ENCODE peak calls at places on chromosomes 11 and 22, in six cellular contexts. B is activated T-helper 9 cell treated with anti-CD3 and anti-CD28 coated beads, Interleukin-2, amount 50 U/mL, for 16 hours; T is coronary artery; K is fibroblast of mammary gland; J is NCI-H2081; N is head of caudate nucleus. D is an unnamed sample.

GRCh38 chr22:41873391-41873790 is 40.5 kb downstream of the SREBF2 start:
- DNase-seq in B (no peak), T (no peak), K (no peak), J (no peak), N (no peak), D (no peak)

GRCh38 chr11:17865765-17866428 is 131.3 kb downstream of the KCNC1 start:
- DNase-seq in B (no peak), T (no peak), K (peak; percentile 30), J (no peak), N (no peak), D (no peak)

GRCh38 chr22:39290724-39291161 is 28.7 kb downstream of the RPL3 start:
- DNase-seq in B (no peak), T (no peak), K (peak; percentile 59), J (no peak), N (no peak), D (peak; percentile 58)

GRCh38 chr11:103055174-103055890 is 36.6 kb downstream of the DCUN1D5 start:
- DNase-seq in B (no peak), T (no peak), K (peak; percentile 71), J (peak; percentile 40), N (peak; percentile 45), D (peak; percentile 52)

GRCh38 chr22:27573992-27574391 is 227.6 kb downstream of the MN1 start:
- DNase-seq in B (no peak), T (no peak), K (no peak), J (no peak), N (no peak), D (no peak)

GRCh38 chr11:77589181-77589520 is 602 bp upstream of the AQP11 start:
- DNase-seq in B (no peak), T (no peak), K (no peak), J (no peak), N (no peak), D (no peak)

GRCh38 chr11:100932474-100933100 is 197.0 kb downstream of the PGR start:
- DNase-seq in B (no peak), T (no peak), K (peak; percentile 57), J (peak; percentile 18), N (no peak), D (peak; percentile 56)

GRCh38 chr22:31253949-31254348 is 38.3 kb downstream of the PIK3IP1 start:
- DNase-seq in B (no peak), T (no peak), K (no peak), J (no peak), N (no peak), D (no peak)

GRCh38 chr11:3197044-3197715 is 21.4 kb downstream of the MRGPRG start:
- DNase-seq in B (no peak), T (peak; percentile 72), K (no peak), J (no peak), N (no peak), D (no peak)

GRCh38 chr22:23763579-23764331 is 965 bp downstream of the C22orf15 start:
- DNase-seq in B (peak; percentile 40), T (peak; percentile 71), K (no peak), J (no peak), N (peak; percentile 22), D (peak; percentile 81)

GRCh38 chr22:29309332-29310064 is 3.0 kb downstream of the GAS2L1 start:
- DNase-seq in B (no peak), T (peak; percentile 83), K (no peak), J (no peak), N (no peak), D (no peak)

GRCh38 chr11:130008326-130008725 is 5.7 kb upstream of the PRDM10 start:
- DNase-seq in B (no peak), T (no peak), K (no peak), J (no peak), N (no peak), D (no peak)

GRCh38 chr11:125287467-125288232 is 123.1 kb downstream of the PKNOX2 start:
- DNase-seq in B (no peak), T (no peak), K (peak; percentile 24), J (no peak), N (no peak), D (peak; percentile 94)

GRCh38 chr11:75813622-75814039 is 1.4 kb upstream of the UVRAG start:
- DNase-seq in B (no peak), T (no peak), K (peak; percentile 36), J (no peak), N (no peak), D (no peak)

GRCh38 chr11:73958521-73959141 is 7.8 kb downstream of the DNAJB13 start:
- DNase-seq in B (no peak), T (no peak), K (no peak), J (no peak), N (no peak), D (no peak)

GRCh38 chr11:35792148-35792845 is 129.7 kb downstream of the TRIM44 start:
- DNase-seq in B (no peak), T (no peak), K (no peak), J (peak; percentile 47), N (no peak), D (no peak)

GRCh38 chr11:36400768-36401455 is 104.8 kb downstream of the PRR5L start:
- DNase-seq in B (no peak), T (no peak), K (no peak), J (no peak), N (no peak), D (no peak)

GRCh38 chr22:32536352-32536751 is 61.7 kb downstream of the FBXO7 start:
- DNase-seq in B (no peak), T (no peak), K (no peak), J (no peak), N (no peak), D (no peak)

GRCh38 chr11:120521176-120521575 is 9.6 kb downstream of the GRIK4 start:
- DNase-seq in B (no peak), T (no peak), K (no peak), J (no peak), N (no peak), D (no peak)

GRCh38 chr11:15006139-15006759 is 34.1 kb upstream of the CALCA start:
- DNase-seq in B (no peak), T (no peak), K (peak; percentile 65), J (peak; percentile 39), N (no peak), D (peak; percentile 35)

GRCh38 chr22:20015971-20016733 is 471 bp downstream of the ARVCF start:
- DNase-seq in B (no peak), T (no peak), K (no peak), J (no peak), N (no peak), D (peak; percentile 55)

GRCh38 chr11:94400075-94400838 is 962 bp downstream of the GPR83 start:
- DNase-seq in B (no peak), T (peak; percentile 24), K (no peak), J (no peak), N (no peak), D (peak; percentile 70)

GRCh38 chr11:45922425-45923082 is at the start of gene LARGE2:
- DNase-seq in B (no peak), T (no peak), K (no peak), J (peak; percentile 86), N (no peak), D (peak; percentile 75)

GRCh38 chr22:17237031-17237668 is 17.9 kb upstream of the ADA2 start:
- DNase-seq in B (no peak), T (no peak), K (no peak), J (no peak), N (no peak), D (no peak)

GRCh38 chr11:111386611-111387150 is 7.6 kb upstream of the POU2AF1 start:
- DNase-seq in B (no peak), T (no peak), K (no peak), J (no peak), N (no peak), D (no peak)

GRCh38 chr11:1781593-1781975 is 17.9 kb upstream of the CTSD start:
- DNase-seq in B (no peak), T (no peak), K (no peak), J (no peak), N (no peak), D (no peak)

GRCh38 chr11:122069946-122070345 is 46.1 kb downstream of the BLID start:
- DNase-seq in B (no peak), T (peak; percentile 80), K (peak; percentile 76), J (peak; percentile 85), N (peak; percentile 83), D (peak; percentile 95)